ENCODE peak calls at places on chromosomes 1 and 21, in eight cellular contexts. O is K562, Q is stomach, L is HepG2, C is transverse colon, T is GM12878, R is suprapubic skin, I is esophagus muscularis mucosa. F is an unnamed sample.

GRCh38 chr1:29920784-29921183 is 684.5 kb downstream of the PTPRU start:
- DNase-seq in O (no peak), Q (no peak), L (no peak), C (no peak), T (no peak), R (no peak), I (no peak), F (no peak)

GRCh38 chr1:91670781-91671180 is 170.1 kb downstream of the CDC7 start:
- DNase-seq in O (no peak), Q (no peak), L (no peak), C (no peak), T (no peak), R (no peak), I (no peak), F (no peak)

GRCh38 chr1:155226188-155226909 is 17.9 kb downstream of the MTX1 start:
- DNase-seq in O (peak), Q (peak), L (peak), C (peak), T (no peak), R (no peak), I (peak), F (peak)

GRCh38 chr1:224707849-224708725 is 92.0 kb downstream of the CNIH3 start:
- DNase-seq in O (no peak), Q (no peak), L (no peak), C (no peak), T (no peak), R (no peak), I (no peak), F (no peak)

GRCh38 chr1:201085902-201086735 is 26.1 kb downstream of the CACNA1S start:
- DNase-seq in O (peak), Q (peak), L (peak), C (peak), T (no peak), R (no peak), I (no peak), F (peak)

GRCh38 chr21:27819299-27819698 is 852.4 kb upstream of the ADAMTS5 start:
- DNase-seq in O (no peak), Q (no peak), L (no peak), C (no peak), T (no peak), R (no peak), I (no peak), F (no peak)

GRCh38 chr1:165235158-165235776 is 121.2 kb downstream of the LMX1A start:
- DNase-seq in O (no peak), Q (no peak), L (no peak), C (no peak), T (no peak), R (no peak), I (no peak), F (no peak)

GRCh38 chr1:109306832-109307362 is at the start of gene MYBPHL:
- DNase-seq in O (no peak), Q (no peak), L (no peak), C (no peak), T (no peak), R (no peak), I (no peak), F (peak)

GRCh38 chr1:208593306-208594006 is 349.3 kb upstream of the PLXNA2 start:
- DNase-seq in O (no peak), Q (no peak), L (no peak), C (no peak), T (no peak), R (no peak), I (no peak), F (no peak)

GRCh38 chr1:75967719-75968118 is 35.5 kb upstream of the ASB17 start:
- DNase-seq in O (no peak), Q (no peak), L (no peak), C (no peak), T (no peak), R (no peak), I (no peak), F (no peak)

GRCh38 chr1:62452951-62453350 is 16.1 kb downstream of the USP1 start:
- DNase-seq in O (no peak), Q (no peak), L (no peak), C (no peak), T (no peak), R (no peak), I (no peak), F (no peak)

GRCh38 chr1:227388771-227389170 is 70.5 kb upstream of the CDC42BPA start:
- DNase-seq in O (no peak), Q (no peak), L (no peak), C (no peak), T (no peak), R (no peak), I (no peak), F (no peak)

GRCh38 chr1:91651671-91652071 is 151.0 kb downstream of the CDC7 start:
- DNase-seq in O (peak), Q (no peak), L (no peak), C (peak), T (no peak), R (no peak), I (peak), F (peak)

GRCh38 chr1:185314416-185314815 is 2.6 kb downstream of the IVNS1ABP start:
- DNase-seq in O (no peak), Q (no peak), L (no peak), C (no peak), T (no peak), R (no peak), I (no peak), F (no peak)

GRCh38 chr1:170910273-170910672 is 25.1 kb upstream of the MROH9 start:
- DNase-seq in O (no peak), Q (no peak), L (no peak), C (no peak), T (no peak), R (no peak), I (no peak), F (no peak)

GRCh38 chr1:245469734-245470133 is 314.9 kb downstream of the KIF26B start:
- DNase-seq in O (no peak), Q (no peak), L (no peak), C (no peak), T (no peak), R (no peak), I (no peak), F (no peak)

GRCh38 chr1:92123868-92124267 is 43.7 kb downstream of the BTBD8 start:
- DNase-seq in O (no peak), Q (no peak), L (no peak), C (no peak), T (no peak), R (no peak), I (no peak), F (no peak)

GRCh38 chr21:45004059-45004422 is 64.2 kb downstream of the SLX9 start:
- DNase-seq in O (no peak), Q (no peak), L (no peak), C (peak), T (no peak), R (no peak), I (no peak), F (peak)

GRCh38 chr1:169163059-169163458 is 56.6 kb downstream of the ATP1B1 start:
- DNase-seq in O (no peak), Q (no peak), L (no peak), C (no peak), T (no peak), R (no peak), I (no peak), F (no peak)

GRCh38 chr1:116356673-116357072 is 16.4 kb upstream of the ATP1A1 start:
- DNase-seq in O (no peak), Q (no peak), L (no peak), C (no peak), T (no peak), R (no peak), I (no peak), F (no peak)

GRCh38 chr1:240455228-240455821 is 156.6 kb downstream of the GREM2 start:
- DNase-seq in O (no peak), Q (no peak), L (no peak), C (no peak), T (no peak), R (no peak), I (no peak), F (no peak)

GRCh38 chr1:160705176-160705745 is 6.4 kb downstream of the CD48 start:
- DNase-seq in O (no peak), Q (no peak), L (no peak), C (no peak), T (no peak), R (no peak), I (no peak), F (no peak)

GRCh38 chr1:228084797-228085196 is 2.3 kb downstream of the ARF1 start:
- DNase-seq in O (no peak), Q (no peak), L (no peak), C (no peak), T (no peak), R (no peak), I (no peak), F (no peak)

GRCh38 chr1:28195780-28196179 is 19.3 kb upstream of the PTAFR start:
- DNase-seq in O (peak), Q (no peak), L (no peak), C (no peak), T (no peak), R (no peak), I (no peak), F (no peak)

GRCh38 chr1:198970919-198971318 is 332.1 kb downstream of the PTPRC start:
- DNase-seq in O (no peak), Q (no peak), L (peak), C (no peak), T (no peak), R (no peak), I (no peak), F (no peak)

GRCh38 chr1:67166196-67166595 is at the start of gene IL23R:
- DNase-seq in O (no peak), Q (no peak), L (no peak), C (no peak), T (peak), R (no peak), I (no peak), F (no peak)
- TF ChIP-seq POLR2A in O (no peak), Q (no peak), L (no peak), C (no peak), T (no peak), R (no peak), I (no peak), F (no peak)

DNA sequence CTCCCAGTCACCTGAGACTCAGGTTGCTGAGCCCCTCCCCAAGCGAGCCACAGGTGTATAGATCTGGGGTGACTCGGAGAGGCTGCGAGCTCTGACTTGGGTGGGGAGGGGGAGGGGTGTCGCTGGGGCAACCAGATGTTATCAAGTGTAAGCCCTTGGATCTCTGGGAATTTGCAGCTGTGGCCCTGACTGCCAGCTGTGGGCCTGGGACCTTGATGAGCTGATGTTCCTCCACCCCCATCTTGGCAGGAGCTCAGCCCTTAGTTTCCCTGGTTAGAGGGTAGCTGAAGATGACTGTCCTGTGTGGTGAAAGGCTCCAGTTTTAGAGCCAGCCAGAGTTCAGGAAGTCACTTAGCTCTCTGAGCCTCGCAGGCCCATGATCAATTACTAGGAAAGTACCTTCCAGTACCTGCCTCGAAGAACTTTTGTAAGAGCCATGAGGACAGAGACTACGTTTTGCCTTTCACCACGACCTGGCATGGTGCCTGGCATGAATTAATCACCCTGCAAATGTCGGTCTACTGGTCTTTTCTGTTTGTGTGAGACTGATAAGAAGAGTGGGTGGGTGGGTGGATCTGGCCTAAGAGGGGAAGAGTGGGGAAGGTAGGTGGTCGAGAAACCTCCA is 55.8 kb downstream of the YARS1 start:
- DNase-seq in O (peak), Q (peak), L (no peak), C (peak), T (peak), R (no peak), I (no peak), F (peak)
- TF ChIP-seq POLR2AphosphoS5 in O (no peak), Q (no peak), L (no peak), C (no peak), T (no peak), R (no peak), I (no peak), F (peak)

DNA sequence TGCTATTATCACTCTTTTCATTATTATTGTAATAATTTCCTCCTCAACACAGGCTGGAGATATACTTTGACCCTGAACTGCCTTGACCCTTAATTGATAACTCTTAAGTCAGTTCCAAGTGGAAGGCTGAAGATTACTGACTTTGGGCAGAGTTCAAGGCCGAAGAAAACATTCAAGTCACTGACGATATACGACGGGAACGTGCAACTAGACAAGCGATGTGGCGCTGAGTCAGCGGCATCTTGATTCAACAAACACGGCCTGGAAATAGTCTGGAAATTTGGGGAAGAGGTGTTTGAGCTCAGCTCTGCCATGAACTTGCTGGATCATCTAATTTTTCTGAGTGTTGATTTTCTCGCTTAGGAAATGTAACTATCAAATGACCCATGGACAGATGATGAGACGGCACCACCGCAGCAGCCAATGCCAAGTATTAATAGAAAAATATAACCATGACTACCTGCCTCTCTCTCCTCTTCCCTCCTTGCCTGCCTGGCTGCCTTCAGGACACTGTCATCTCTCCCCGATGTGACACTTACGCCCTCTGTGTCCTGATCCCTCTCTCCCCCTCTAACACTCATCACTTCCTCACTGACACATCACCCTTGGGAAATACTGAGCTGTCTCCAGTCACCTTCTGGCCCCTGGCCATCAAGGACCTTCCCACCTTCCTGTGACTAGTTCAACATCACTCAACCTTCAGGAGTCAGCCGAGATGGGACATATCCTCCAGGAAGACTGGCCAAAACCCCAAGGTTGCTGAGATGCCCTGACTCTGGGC is 49.4 kb downstream of the TMCO4 start:
- DNase-seq in O (no peak), Q (no peak), L (no peak), C (no peak), T (no peak), R (no peak), I (no peak), F (no peak)
- TF ChIP-seq EP300 in O (no peak), Q (no peak), L (no peak), C (no peak), T (no peak), R (no peak), I (no peak), F (no peak)

GRCh38 chr1:24110642-24111263 is 1.2 kb downstream of the MYOM3 start:
- DNase-seq in O (no peak), Q (no peak), L (no peak), C (no peak), T (no peak), R (no peak), I (no peak), F (no peak)

GRCh38 chr1:24112381-24113169 is 640 bp upstream of the MYOM3 start:
- DNase-seq in O (peak), Q (peak), L (peak), C (peak), T (no peak), R (no peak), I (no peak), F (no peak)

GRCh38 chr1:24109686-24110475 is 2.1 kb downstream of the MYOM3 start:
- DNase-seq in O (no peak), Q (no peak), L (no peak), C (no peak), T (no peak), R (no peak), I (no peak), F (no peak)

GRCh38 chr1:24111264-24111997 is 504 bp downstream of the MYOM3 start:
- DNase-seq in O (no peak), Q (no peak), L (no peak), C (no peak), T (no peak), R (no peak), I (no peak), F (no peak)

GRCh38 chr1:24111998-24112380 is at the start of gene MYOM3:
- DNase-seq in O (no peak), Q (no peak), L (no peak), C (no peak), T (no peak), R (no peak), I (no peak), F (no peak)
- TF ChIP-seq POLR2A in O (no peak), Q (no peak), L (no peak), C (no peak), T (no peak), R (no peak), I (no peak), F (no peak)

GRCh38 chr1:6094246-6094645 is 48.6 kb downstream of the KCNAB2 start:
- DNase-seq in O (no peak), Q (no peak), L (no peak), C (no peak), T (no peak), R (no peak), I (no peak), F (no peak)
- TF ChIP-seq POLR2AphosphoS5 in O (no peak), Q (no peak), L (no peak), C (no peak), T (no peak), R (no peak), I (no peak), F (no peak)

GRCh38 chr1:166905136-166905535 is 29.1 kb upstream of the TADA1 start:
- DNase-seq in O (no peak), Q (no peak), L (no peak), C (no peak), T (no peak), R (no peak), I (no peak), F (no peak)
- TF ChIP-seq EP300 in O (no peak), Q (no peak), L (no peak), C (no peak), T (no peak), R (no peak), I (no peak), F (no peak)

GRCh38 chr1:44806704-44807363 is at the start of gene DYNLT4:
- DNase-seq in O (no peak), Q (no peak), L (no peak), C (no peak), T (no peak), R (peak), I (no peak), F (no peak)
- TF ChIP-seq POLR2A in O (no peak), Q (no peak), L (peak), C (peak), T (no peak), R (no peak), I (no peak), F (no peak)

GRCh38 chr1:237303929-237304328 is 261.9 kb downstream of the RYR2 start:
- DNase-seq in O (no peak), Q (no peak), L (no peak), C (no peak), T (no peak), R (no peak), I (no peak), F (no peak)
- TF ChIP-seq POLR2AphosphoS5 in O (no peak), Q (no peak), L (no peak), C (no peak), T (no peak), R (no peak), I (peak), F (no peak)

GRCh38 chr21:20996421-20997307 is 1.5 kb upstream of the NCAM2 start:
- DNase-seq in O (no peak), Q (no peak), L (no peak), C (no peak), T (no peak), R (no peak), I (no peak), F (no peak)

GRCh38 chr21:20998886-20999285 is 677 bp downstream of the NCAM2 start:
- DNase-seq in O (no peak), Q (no peak), L (no peak), C (no peak), T (no peak), R (no peak), I (no peak), F (no peak)

GRCh38 chr21:20997308-20997632 is 939 bp upstream of the NCAM2 start:
- DNase-seq in O (no peak), Q (no peak), L (no peak), C (no peak), T (no peak), R (no peak), I (no peak), F (peak)

GRCh38 chr21:20998456-20998789 is 214 bp downstream of the NCAM2 start:
- DNase-seq in O (no peak), Q (no peak), L (no peak), C (no peak), T (no peak), R (no peak), I (no peak), F (no peak)

DNA sequence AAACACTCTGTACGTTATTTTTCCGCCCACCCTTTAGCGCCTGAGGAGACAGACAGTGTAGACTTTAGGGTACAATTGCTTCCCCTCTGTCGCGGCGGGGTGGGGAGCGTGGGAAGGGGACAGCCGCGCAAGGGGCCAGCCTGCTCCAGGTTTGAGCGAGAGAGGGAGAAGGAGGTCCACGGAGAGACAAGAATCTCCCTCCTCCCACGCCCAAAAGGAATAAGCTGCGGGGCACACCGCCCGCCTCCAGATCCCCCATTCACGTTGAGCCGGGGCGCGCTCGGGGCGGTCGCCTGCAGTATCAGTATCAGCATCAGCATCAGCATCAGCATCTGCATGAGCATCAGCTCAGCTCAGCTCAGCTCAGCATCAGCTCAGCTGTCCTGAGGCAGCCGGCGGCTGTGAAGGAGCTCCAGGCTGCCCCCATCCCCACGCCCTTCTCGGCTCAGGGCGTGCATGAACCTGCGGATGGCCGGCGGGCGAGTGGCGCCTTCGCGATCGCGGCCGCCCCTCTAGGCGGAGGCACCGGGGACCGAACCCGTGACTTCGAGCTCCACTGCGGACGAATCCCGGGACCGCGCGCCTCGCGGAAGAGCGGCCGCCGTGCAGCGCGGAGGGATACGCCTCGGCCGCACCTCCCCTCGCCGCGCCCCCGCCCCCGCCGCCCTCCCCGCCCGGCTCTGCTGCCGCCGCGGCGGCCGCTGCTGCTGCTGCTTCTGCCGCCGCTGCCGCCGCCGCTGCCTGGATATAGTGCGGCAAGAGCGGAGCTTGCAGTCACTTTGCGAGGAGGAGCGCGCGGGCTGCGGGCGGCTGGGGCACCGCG is at the start of gene NCAM2:
- DNase-seq in O (peak), Q (peak), L (peak), C (peak), T (no peak), R (no peak), I (no peak), F (peak)
- TF ChIP-seq EP300 in O (no peak), Q (no peak), L (no peak), C (no peak), T (no peak), R (no peak), I (no peak), F (no peak)

F was measured in upper lobe of left lung.